ENCODE peak calls at places on chromosomes 12 and 14, in six cellular contexts. F is CD8-positive, alpha-beta T cell; O is CD4-positive, alpha-beta T cell; K is upper lobe of right lung; S is activated B cell treated with CpG ODN at 0.5 μM for 24 hours; D is adrenal gland. P is an unnamed sample.

GRCh38 chr14:74710477-74710876 is 2.4 kb downstream of the AREL1 start:
- DNase-seq in F (no peak), O (no peak), K (no peak), S (no peak), D (no peak), P (no peak)

GRCh38 chr14:103315368-103315911 is 18.6 kb upstream of the EIF5 start:
- DNase-seq in F (no peak), O (no peak), K (no peak), S (no peak), D (peak), P (no peak)

GRCh38 chr12:47740536-47741339 is 15.4 kb upstream of the ENDOU start:
- DNase-seq in F (no peak), O (no peak), K (no peak), S (no peak), D (no peak), P (no peak)

GRCh38 chr12:125089083-125089482 is 23.8 kb downstream of the AACS start:
- DNase-seq in F (no peak), O (no peak), K (no peak), S (no peak), D (no peak), P (no peak)

GRCh38 chr12:64797156-64797555 is 27.3 kb upstream of the TBC1D30 start:
- DNase-seq in F (no peak), O (no peak), K (no peak), S (no peak), D (no peak), P (no peak)

GRCh38 chr12:131091976-131092691 is 138.4 kb downstream of the ADGRD1 start:
- DNase-seq in F (no peak), O (no peak), K (peak), S (peak), D (no peak), P (no peak)

GRCh38 chr12:49413010-49413409 is 45.7 kb downstream of the SPATS2 start:
- DNase-seq in F (no peak), O (no peak), K (no peak), S (no peak), D (no peak), P (no peak)

GRCh38 chr12:78530065-78530765 is 334.4 kb upstream of the SYT1 start:
- DNase-seq in F (no peak), O (no peak), K (no peak), S (no peak), D (no peak), P (no peak)

GRCh38 chr12:54993181-54993835 is 8.7 kb upstream of the TESPA1 start:
- DNase-seq in F (peak), O (peak), K (no peak), S (no peak), D (peak), P (peak)

GRCh38 chr12:57078519-57079404 is at the start of gene NEMP1:
- DNase-seq in F (peak), O (peak), K (peak), S (peak), D (peak), P (peak)

GRCh38 chr12:1234073-1234472 is 243.1 kb downstream of the ERC1 start:
- DNase-seq in F (no peak), O (no peak), K (no peak), S (no peak), D (no peak), P (no peak)

GRCh38 chr12:8698132-8698829 is 490 bp downstream of the RIMKLB start:
- DNase-seq in F (peak), O (peak), K (peak), S (peak), D (peak), P (peak)

GRCh38 chr14:61461808-61462275 is 140.5 kb downstream of the PRKCH start:
- DNase-seq in F (peak), O (no peak), K (no peak), S (no peak), D (no peak), P (peak)

GRCh38 chr12:57430931-57431566 is at the start of gene R3HDM2:
- DNase-seq in F (peak), O (peak), K (peak), S (peak), D (peak), P (peak)

GRCh38 chr12:70399319-70399718 is 33.2 kb downstream of the KCNMB4 start:
- DNase-seq in F (no peak), O (no peak), K (no peak), S (no peak), D (no peak), P (no peak)

GRCh38 chr12:46930101-46930500 is 104.3 kb upstream of the SLC38A4 start:
- DNase-seq in F (no peak), O (no peak), K (no peak), S (no peak), D (no peak), P (no peak)

GRCh38 chr12:29066061-29066588 is 83.0 kb upstream of the FAR2 start:
- DNase-seq in F (no peak), O (no peak), K (no peak), S (no peak), D (no peak), P (no peak)

GRCh38 chr14:65866906-65867305 is 454.4 kb downstream of the FUT8 start:
- DNase-seq in F (no peak), O (no peak), K (no peak), S (no peak), D (no peak), P (no peak)

GRCh38 chr12:121441555-121441954 is 41.6 kb downstream of the RNF34 start:
- DNase-seq in F (no peak), O (no peak), K (no peak), S (no peak), D (no peak), P (peak)
- TF ChIP-seq CTCF in F (no peak), O (no peak), K (peak), S (no peak), D (no peak), P (peak)

GRCh38 chr12:108176292-108176691 is 47.2 kb downstream of the WSCD2 start:
- DNase-seq in F (no peak), O (no peak), K (no peak), S (no peak), D (no peak), P (no peak)

GRCh38 chr12:108174641-108175040 is 45.6 kb downstream of the WSCD2 start:
- DNase-seq in F (no peak), O (no peak), K (no peak), S (no peak), D (no peak), P (no peak)

GRCh38 chr12:108173892-108174291 is 44.8 kb downstream of the WSCD2 start:
- DNase-seq in F (no peak), O (no peak), K (no peak), S (no peak), D (no peak), P (no peak)

GRCh38 chr12:108177131-108177530 is 48.0 kb downstream of the WSCD2 start:
- DNase-seq in F (no peak), O (no peak), K (no peak), S (no peak), D (no peak), P (no peak)

DNA sequence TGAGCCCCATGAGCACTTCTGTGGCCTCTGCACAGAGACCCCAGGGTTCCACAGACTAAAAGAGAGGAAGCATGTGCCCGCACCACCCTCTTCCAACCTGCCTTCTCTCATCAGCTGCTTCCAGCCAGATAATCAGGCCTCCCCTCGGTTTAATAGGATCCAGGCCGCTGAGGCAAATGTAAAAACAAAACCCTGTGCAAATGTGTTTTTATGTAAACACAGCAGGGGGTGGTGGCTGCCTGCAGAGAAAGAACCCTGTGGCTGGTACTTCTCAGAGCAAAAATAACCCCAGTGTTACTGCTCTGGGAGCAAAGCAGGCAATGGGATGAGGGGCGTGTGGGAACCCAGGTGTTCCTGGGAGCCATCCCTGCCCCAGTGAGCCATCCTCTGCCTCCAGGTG is 46.2 kb downstream of the WSCD2 start:
- DNase-seq in F (no peak), O (no peak), K (no peak), S (no peak), D (no peak), P (no peak)
- TF ChIP-seq CTCF in F (no peak), O (no peak), K (no peak), S (no peak), D (no peak), P (no peak)

GRCh38 chr14:72708708-72709475 is 185.0 kb downstream of the DPF3 start:
- DNase-seq in F (no peak), O (no peak), K (no peak), S (no peak), D (peak), P (no peak)
- TF ChIP-seq CTCF in F (no peak), O (no peak), K (no peak), S (no peak), D (no peak), P (peak)

DNA sequence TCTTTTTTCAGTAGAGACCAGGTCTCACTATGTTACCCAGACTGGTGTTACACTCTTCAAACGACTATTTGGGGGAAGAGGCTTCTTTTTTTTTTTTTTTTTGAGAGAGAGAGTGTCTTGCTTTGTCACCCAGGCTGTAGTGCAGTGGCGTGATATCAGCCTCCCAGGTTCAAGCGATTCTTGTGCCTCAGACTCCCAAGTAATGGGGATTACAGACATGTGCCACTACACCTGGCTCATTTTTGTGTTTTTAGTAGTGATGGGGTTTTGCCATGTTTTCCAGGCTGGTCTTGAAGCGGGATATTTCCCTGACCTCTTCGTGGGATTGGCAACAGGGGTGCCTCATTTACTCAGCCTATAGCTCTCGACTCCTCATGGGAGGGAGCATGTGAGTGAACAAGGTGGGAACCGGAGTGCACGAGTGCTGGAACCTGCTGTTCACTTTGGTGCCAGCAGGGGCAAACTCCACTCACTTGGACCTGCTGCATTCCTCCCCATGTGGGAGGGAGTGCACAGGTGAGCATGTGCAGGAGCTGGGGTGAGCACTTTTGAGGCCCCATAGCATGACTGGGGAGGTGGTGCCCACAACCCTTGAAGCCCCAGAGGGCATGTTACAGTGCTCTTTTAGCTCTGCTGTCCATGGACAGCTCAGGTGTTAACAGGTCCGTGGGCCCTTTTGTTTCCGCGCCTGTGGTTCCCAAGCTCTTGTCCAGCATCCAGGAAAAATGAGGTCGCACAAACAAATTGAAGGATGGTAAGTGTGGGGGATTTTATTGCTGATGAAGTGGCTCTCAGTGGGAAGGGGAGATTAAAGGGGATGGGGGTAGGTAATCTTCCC is 79.1 kb upstream of the HECTD1 start:
- DNase-seq in F (no peak), O (no peak), K (no peak), S (no peak), D (no peak), P (peak)
- TF ChIP-seq CTCF in F (no peak), O (peak), K (peak), S (no peak), D (peak), P (peak)

DNA sequence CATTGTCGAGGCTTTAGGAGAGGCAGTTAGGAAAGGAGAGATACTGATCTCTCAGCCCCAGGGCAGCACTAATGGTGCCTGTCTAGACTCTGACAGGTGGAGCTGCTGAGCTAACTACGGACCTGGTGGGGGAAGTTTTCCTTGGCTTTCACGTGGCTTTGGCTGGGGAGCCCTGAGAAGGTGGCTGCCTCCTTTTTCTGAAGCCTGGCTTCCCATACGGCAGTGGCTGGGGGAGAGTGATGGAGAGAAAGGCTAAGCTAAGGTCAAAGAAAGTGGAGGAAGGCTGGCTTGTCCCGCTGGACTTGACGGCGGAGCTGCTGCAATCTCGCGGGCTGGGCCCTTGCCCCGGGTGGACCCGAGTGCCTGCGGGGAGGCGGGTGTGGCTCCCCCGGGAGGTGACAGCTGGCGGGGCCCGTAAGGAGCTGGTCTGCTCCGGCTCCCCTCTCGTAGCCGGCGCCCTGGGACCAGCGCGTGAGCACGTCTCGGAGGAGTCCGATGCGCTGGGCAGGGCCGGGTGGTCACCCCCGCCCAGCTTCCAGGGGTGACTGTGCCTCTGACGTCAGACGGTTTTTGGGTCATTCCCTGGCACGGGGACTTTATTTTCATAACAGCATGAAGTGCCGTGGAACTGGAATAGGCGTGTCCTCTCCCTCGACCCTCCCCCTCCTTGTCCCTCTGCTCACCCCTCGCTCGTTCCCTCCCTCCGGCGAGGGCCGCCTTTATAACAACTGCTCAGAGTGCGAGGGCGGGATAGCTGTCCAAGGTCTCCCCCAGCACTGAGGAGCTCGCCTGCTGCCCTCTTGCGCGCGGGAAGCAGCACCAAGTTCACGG is at the start of gene GPRC5A:
- DNase-seq in F (peak), O (no peak), K (peak), S (no peak), D (peak), P (no peak)
- TF ChIP-seq CTCF in F (no peak), O (no peak), K (peak), S (no peak), D (no peak), P (peak)

GRCh38 chr12:19737019-19737418 is 297.7 kb downstream of the AEBP2 start:
- DNase-seq in F (no peak), O (no peak), K (no peak), S (no peak), D (no peak), P (no peak)
- TF ChIP-seq CTCF in F (no peak), O (no peak), K (no peak), S (no peak), D (no peak), P (no peak)

GRCh38 chr14:89187501-89187900 is 229.5 kb downstream of the FOXN3 start:
- DNase-seq in F (no peak), O (no peak), K (no peak), S (no peak), D (no peak), P (no peak)

GRCh38 chr14:89184952-89185351 is 232.1 kb downstream of the FOXN3 start:
- DNase-seq in F (no peak), O (no peak), K (no peak), S (no peak), D (no peak), P (no peak)

GRCh38 chr14:89188492-89188891 is 228.5 kb downstream of the FOXN3 start:
- DNase-seq in F (no peak), O (no peak), K (no peak), S (no peak), D (no peak), P (no peak)

GRCh38 chr14:89186850-89187376 is 230.1 kb downstream of the FOXN3 start:
- DNase-seq in F (no peak), O (no peak), K (no peak), S (peak), D (peak), P (no peak)

DNA sequence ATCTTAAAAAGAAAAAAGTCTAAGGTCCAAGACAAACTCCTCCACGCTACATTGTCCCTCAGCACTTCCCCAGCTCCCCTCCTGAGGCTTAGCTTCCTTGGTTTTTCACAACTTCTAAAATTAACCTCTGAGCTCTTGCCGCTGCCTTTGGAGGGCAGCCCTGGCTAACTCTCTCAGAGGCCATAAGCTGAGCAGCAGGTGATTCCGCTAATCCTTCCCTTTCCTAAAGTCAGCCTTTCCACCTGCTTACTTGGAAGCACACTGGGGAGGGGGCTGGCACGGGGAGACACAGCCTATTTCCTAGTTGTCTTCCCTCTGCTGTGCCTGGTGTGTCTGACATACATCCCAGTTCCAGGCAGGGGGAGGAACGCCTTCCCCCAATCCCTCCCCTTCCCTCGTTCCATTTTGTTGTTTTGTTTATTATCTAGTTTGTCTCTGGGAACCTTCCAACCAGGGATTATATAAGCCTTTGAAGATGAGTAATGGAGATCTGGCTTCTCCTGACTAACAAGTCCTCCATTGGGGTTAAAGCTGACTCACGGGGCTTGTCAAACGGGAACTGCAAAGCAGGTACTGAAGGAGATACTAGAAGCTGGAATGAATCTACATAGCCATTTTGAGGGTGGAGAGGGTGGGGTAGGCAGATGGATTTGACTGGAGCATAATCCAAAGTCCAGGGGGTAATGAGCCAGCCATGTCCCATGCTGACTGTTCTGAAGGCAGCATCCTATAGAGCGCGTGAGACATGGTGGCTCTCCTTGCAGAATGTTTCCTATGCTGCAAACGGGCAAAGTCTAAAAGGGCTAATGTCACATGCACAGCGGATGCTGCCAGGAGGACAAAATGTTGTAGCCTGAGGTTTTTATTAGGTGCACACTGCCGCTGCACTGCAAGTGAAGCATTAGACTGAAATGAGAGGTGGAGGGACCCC is 230.8 kb downstream of the FOXN3 start:
- DNase-seq in F (no peak), O (no peak), K (no peak), S (no peak), D (peak), P (no peak)
- TF ChIP-seq CTCF in F (no peak), O (no peak), K (no peak), S (no peak), D (no peak), P (no peak)